ENCODE peak calls at places on chromosomes 4 and X, in seven cellular contexts. One of them, this sample, is unnamed.

GRCh38 chr4:86921608-86922252 is 13.1 kb upstream of the AFF1 start:
- DNase-seq in esophagus muscularis mucosa: no peak
- DNase-seq in breast epithelium: no peak
- DNase-seq in upper lobe of left lung: no peak
- DNase-seq in sigmoid colon: no peak
- DNase-seq in prostate gland: no peak
- DNase-seq in spleen: no peak
- DNase-seq in this sample: no peak

GRCh38 chr4:110196871-110197420 is 1.5 kb downstream of the ELOVL6 start:
- DNase-seq in sigmoid colon: peak
- DNase-seq in esophagus muscularis mucosa: no peak
- DNase-seq in prostate gland: peak
- DNase-seq in upper lobe of left lung: peak
- DNase-seq in breast epithelium: peak
- DNase-seq in spleen: no peak
- DNase-seq in this sample: peak

GRCh38 chrX:37594755-37595382 is 23.4 kb downstream of the LANCL3 start:
- DNase-seq in spleen: no peak
- DNase-seq in sigmoid colon: no peak
- DNase-seq in esophagus muscularis mucosa: no peak
- DNase-seq in breast epithelium: no peak
- DNase-seq in prostate gland: no peak
- DNase-seq in upper lobe of left lung: no peak
- DNase-seq in this sample: no peak

GRCh38 chr4:13547563-13548041 is 3.3 kb upstream of the NKX3-2 start:
- DNase-seq in upper lobe of left lung: no peak
- DNase-seq in sigmoid colon: peak
- DNase-seq in spleen: peak
- DNase-seq in prostate gland: no peak
- DNase-seq in breast epithelium: no peak
- DNase-seq in esophagus muscularis mucosa: no peak
- DNase-seq in this sample: no peak

GRCh38 chr4:91037951-91038350 is 910.8 kb downstream of the CCSER1 start:
- DNase-seq in esophagus muscularis mucosa: no peak
- DNase-seq in breast epithelium: no peak
- DNase-seq in prostate gland: peak
- DNase-seq in spleen: no peak
- DNase-seq in sigmoid colon: no peak
- DNase-seq in upper lobe of left lung: no peak
- DNase-seq in this sample: no peak

GRCh38 chrX:150017868-150018267 is 79.6 kb upstream of the EOLA2 start:
- DNase-seq in upper lobe of left lung: no peak
- DNase-seq in sigmoid colon: no peak
- DNase-seq in breast epithelium: no peak
- DNase-seq in prostate gland: no peak
- DNase-seq in spleen: no peak
- DNase-seq in esophagus muscularis mucosa: no peak
- DNase-seq in this sample: no peak

GRCh38 chrX:103791826-103792458 is 15.3 kb downstream of the PLP1 start:
- DNase-seq in spleen: no peak
- DNase-seq in esophagus muscularis mucosa: no peak
- DNase-seq in breast epithelium: no peak
- DNase-seq in sigmoid colon: no peak
- DNase-seq in prostate gland: no peak
- DNase-seq in upper lobe of left lung: no peak
- DNase-seq in this sample: no peak

GRCh38 chr4:5758741-5759140 is 47.7 kb downstream of the EVC start:
- DNase-seq in spleen: no peak
- DNase-seq in sigmoid colon: peak
- DNase-seq in esophagus muscularis mucosa: no peak
- DNase-seq in upper lobe of left lung: no peak
- DNase-seq in prostate gland: no peak
- DNase-seq in breast epithelium: no peak
- DNase-seq in this sample: no peak

GRCh38 chr4:182925298-182925738 is 8.1 kb upstream of the DCTD start:
- DNase-seq in prostate gland: no peak
- DNase-seq in spleen: peak
- DNase-seq in sigmoid colon: no peak
- DNase-seq in breast epithelium: no peak
- DNase-seq in upper lobe of left lung: peak
- DNase-seq in esophagus muscularis mucosa: no peak
- DNase-seq in this sample: no peak

GRCh38 chrX:37320541-37321203 is 28.5 kb upstream of the PRRG1 start:
- DNase-seq in spleen: no peak
- DNase-seq in esophagus muscularis mucosa: no peak
- DNase-seq in breast epithelium: no peak
- DNase-seq in prostate gland: no peak
- DNase-seq in sigmoid colon: no peak
- DNase-seq in upper lobe of left lung: no peak
- DNase-seq in this sample: no peak

GRCh38 chr4:8722556-8722955 is 130.0 kb downstream of the CPZ start:
- DNase-seq in esophagus muscularis mucosa: no peak
- DNase-seq in spleen: peak
- DNase-seq in breast epithelium: no peak
- DNase-seq in upper lobe of left lung: peak
- DNase-seq in prostate gland: no peak
- DNase-seq in sigmoid colon: no peak
- DNase-seq in this sample: no peak

GRCh38 chr4:77199701-77200100 is 42.7 kb downstream of the CCNG2 start:
- DNase-seq in prostate gland: no peak
- DNase-seq in breast epithelium: no peak
- DNase-seq in esophagus muscularis mucosa: no peak
- DNase-seq in sigmoid colon: no peak
- DNase-seq in spleen: no peak
- DNase-seq in upper lobe of left lung: no peak
- DNase-seq in this sample: no peak

GRCh38 chr4:77203380-77204197 is 46.6 kb downstream of the CCNG2 start:
- DNase-seq in esophagus muscularis mucosa: no peak
- DNase-seq in breast epithelium: no peak
- DNase-seq in spleen: no peak
- DNase-seq in upper lobe of left lung: peak
- DNase-seq in prostate gland: peak
- DNase-seq in sigmoid colon: peak
- DNase-seq in this sample: peak

GRCh38 chr4:77201343-77201742 is 44.3 kb downstream of the CCNG2 start:
- DNase-seq in esophagus muscularis mucosa: no peak
- DNase-seq in upper lobe of left lung: no peak
- DNase-seq in sigmoid colon: no peak
- DNase-seq in spleen: no peak
- DNase-seq in prostate gland: no peak
- DNase-seq in breast epithelium: no peak
- DNase-seq in this sample: no peak

GRCh38 chr4:77202491-77202890 is 45.5 kb downstream of the CCNG2 start:
- DNase-seq in esophagus muscularis mucosa: no peak
- DNase-seq in upper lobe of left lung: no peak
- DNase-seq in spleen: no peak
- DNase-seq in breast epithelium: no peak
- DNase-seq in prostate gland: no peak
- DNase-seq in sigmoid colon: no peak
- DNase-seq in this sample: no peak

GRCh38 chr4:77201857-77202256 is 44.9 kb downstream of the CCNG2 start:
- DNase-seq in spleen: no peak
- DNase-seq in prostate gland: no peak
- DNase-seq in sigmoid colon: no peak
- DNase-seq in breast epithelium: no peak
- DNase-seq in esophagus muscularis mucosa: no peak
- DNase-seq in upper lobe of left lung: no peak
- DNase-seq in this sample: no peak
- H3K4me3 ChIP-seq in spleen: no peak
- H3K4me3 ChIP-seq in prostate gland: no peak
- H3K4me3 ChIP-seq in sigmoid colon: no peak
- H3K4me3 ChIP-seq in breast epithelium: no peak
- H3K4me3 ChIP-seq in esophagus muscularis mucosa: no peak
- H3K4me3 ChIP-seq in upper lobe of left lung: no peak
- H3K4me3 ChIP-seq in this sample: no peak

DNA sequence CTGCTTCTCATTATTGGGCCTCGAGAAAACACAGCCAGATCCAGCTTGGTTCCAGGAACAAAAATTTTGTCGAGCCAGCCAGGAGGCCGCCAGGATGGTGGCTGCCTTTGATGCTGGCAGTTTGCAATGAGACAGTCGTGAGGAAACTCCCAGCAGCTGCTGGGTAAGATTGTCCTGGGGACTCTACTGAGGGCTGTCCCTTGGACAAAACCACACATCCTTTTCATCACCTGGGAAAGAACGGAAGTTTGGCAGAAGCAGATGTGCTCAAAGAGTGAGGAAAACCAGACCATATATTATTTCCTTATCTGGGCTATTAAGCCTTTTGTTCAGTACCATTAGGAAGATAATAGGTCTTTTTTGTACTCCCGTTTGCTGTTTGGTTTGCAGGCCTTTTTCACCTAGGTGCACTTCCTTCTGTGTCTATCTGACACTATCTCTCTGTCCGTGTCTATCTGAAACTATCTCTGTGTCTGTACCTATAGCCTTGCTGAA is 13.4 kb upstream of the PAPSS1 start:
- DNase-seq in sigmoid colon: no peak
- DNase-seq in prostate gland: no peak
- DNase-seq in breast epithelium: no peak
- DNase-seq in spleen: no peak
- DNase-seq in upper lobe of left lung: no peak
- DNase-seq in esophagus muscularis mucosa: no peak
- DNase-seq in this sample: no peak
- TF ChIP-seq POLR2AphosphoS5 in sigmoid colon: peak
- TF ChIP-seq POLR2AphosphoS5 in prostate gland: no peak
- TF ChIP-seq POLR2AphosphoS5 in breast epithelium: no peak
- TF ChIP-seq POLR2AphosphoS5 in spleen: no peak
- TF ChIP-seq POLR2AphosphoS5 in upper lobe of left lung: no peak
- TF ChIP-seq POLR2AphosphoS5 in esophagus muscularis mucosa: no peak
- TF ChIP-seq POLR2AphosphoS5 in this sample: no peak

GRCh38 chr4:38804654-38805295 is at the start of gene TLR1:
- DNase-seq in upper lobe of left lung: no peak
- DNase-seq in breast epithelium: no peak
- DNase-seq in spleen: no peak
- DNase-seq in sigmoid colon: no peak
- DNase-seq in prostate gland: no peak
- DNase-seq in esophagus muscularis mucosa: no peak
- DNase-seq in this sample: no peak
- H3K4me3 ChIP-seq in upper lobe of left lung: no peak
- H3K4me3 ChIP-seq in breast epithelium: peak
- H3K4me3 ChIP-seq in spleen: peak
- H3K4me3 ChIP-seq in sigmoid colon: peak
- H3K4me3 ChIP-seq in prostate gland: peak
- H3K4me3 ChIP-seq in esophagus muscularis mucosa: peak
- H3K4me3 ChIP-seq in this sample: peak

DNA sequence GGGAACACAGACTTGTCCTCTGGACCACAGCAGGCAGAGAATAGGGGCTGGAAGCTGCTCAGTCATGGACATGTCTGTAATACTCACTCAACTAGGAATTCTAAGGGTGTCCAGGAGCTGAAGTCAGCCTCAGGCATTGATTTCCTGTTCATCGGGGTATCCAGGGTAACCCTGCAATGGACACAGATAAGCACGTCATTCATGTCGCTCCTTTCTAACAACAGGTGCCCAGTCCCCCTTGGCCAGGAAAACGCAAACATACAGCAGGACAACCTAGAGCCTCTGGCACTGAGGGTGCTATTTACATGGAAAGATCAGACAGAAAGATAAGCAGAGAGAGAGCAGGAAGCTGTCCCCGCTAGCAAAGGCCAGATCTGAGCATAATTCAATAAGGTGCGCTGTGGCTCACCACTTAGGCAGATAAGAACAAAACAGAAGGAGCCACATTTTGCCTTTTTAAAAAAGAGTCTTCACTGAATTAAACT is 21.3 kb downstream of the QDPR start:
- DNase-seq in prostate gland: peak
- DNase-seq in sigmoid colon: no peak
- DNase-seq in upper lobe of left lung: no peak
- DNase-seq in esophagus muscularis mucosa: no peak
- DNase-seq in spleen: no peak
- DNase-seq in breast epithelium: no peak
- DNase-seq in this sample: no peak
- TF ChIP-seq POLR2AphosphoS5 in prostate gland: peak
- TF ChIP-seq POLR2AphosphoS5 in sigmoid colon: no peak
- TF ChIP-seq POLR2AphosphoS5 in upper lobe of left lung: no peak
- TF ChIP-seq POLR2AphosphoS5 in esophagus muscularis mucosa: no peak
- TF ChIP-seq POLR2AphosphoS5 in spleen: no peak
- TF ChIP-seq POLR2AphosphoS5 in breast epithelium: no peak
- TF ChIP-seq POLR2AphosphoS5 in this sample: no peak

DNA sequence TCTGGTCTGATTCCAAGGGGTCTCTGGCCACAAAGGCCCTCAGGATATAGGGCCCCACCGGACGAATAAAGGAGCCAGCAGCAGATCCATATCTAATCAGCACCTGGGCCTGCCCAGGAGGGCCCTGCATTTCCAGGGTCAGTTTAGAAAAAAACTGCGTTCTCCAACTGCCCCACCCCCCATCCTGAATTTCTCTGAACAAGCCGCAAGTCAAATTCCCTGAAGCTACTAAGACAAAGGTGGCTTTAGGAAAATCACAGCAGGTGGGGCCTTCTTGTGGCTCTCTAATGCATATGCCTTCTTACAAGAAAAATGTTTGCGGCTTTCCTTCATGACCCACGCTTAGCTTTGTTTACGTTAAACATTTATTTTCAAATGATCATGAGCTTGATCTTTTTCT is 76.6 kb downstream of the MBNL3 start:
- DNase-seq in esophagus muscularis mucosa: no peak
- DNase-seq in upper lobe of left lung: no peak
- DNase-seq in breast epithelium: no peak
- DNase-seq in spleen: no peak
- DNase-seq in prostate gland: no peak
- DNase-seq in sigmoid colon: no peak
- DNase-seq in this sample: no peak
- H3K4me3 ChIP-seq in esophagus muscularis mucosa: no peak
- H3K4me3 ChIP-seq in upper lobe of left lung: no peak
- H3K4me3 ChIP-seq in breast epithelium: no peak
- H3K4me3 ChIP-seq in spleen: no peak
- H3K4me3 ChIP-seq in prostate gland: no peak
- H3K4me3 ChIP-seq in sigmoid colon: no peak
- H3K4me3 ChIP-seq in this sample: no peak

GRCh38 chr4:174012135-174012923 is 271.1 kb downstream of the FBXO8 start:
- DNase-seq in spleen: no peak
- DNase-seq in prostate gland: no peak
- DNase-seq in upper lobe of left lung: no peak
- DNase-seq in breast epithelium: no peak
- DNase-seq in sigmoid colon: no peak
- DNase-seq in esophagus muscularis mucosa: no peak
- DNase-seq in this sample: no peak
- TF ChIP-seq POLR2AphosphoS5 in spleen: no peak
- TF ChIP-seq POLR2AphosphoS5 in prostate gland: no peak
- TF ChIP-seq POLR2AphosphoS5 in upper lobe of left lung: no peak
- TF ChIP-seq POLR2AphosphoS5 in breast epithelium: no peak
- TF ChIP-seq POLR2AphosphoS5 in sigmoid colon: no peak
- TF ChIP-seq POLR2AphosphoS5 in esophagus muscularis mucosa: no peak
- TF ChIP-seq POLR2AphosphoS5 in this sample: no peak

GRCh38 chrX:133415276-133416105 is at the start of gene GPC4:
- DNase-seq in prostate gland: peak
- DNase-seq in breast epithelium: no peak
- DNase-seq in esophagus muscularis mucosa: peak
- DNase-seq in spleen: peak
- DNase-seq in sigmoid colon: peak
- DNase-seq in upper lobe of left lung: peak
- DNase-seq in this sample: peak
- H3K4me3 ChIP-seq in prostate gland: peak
- H3K4me3 ChIP-seq in breast epithelium: peak
- H3K4me3 ChIP-seq in esophagus muscularis mucosa: peak
- H3K4me3 ChIP-seq in spleen: peak
- H3K4me3 ChIP-seq in sigmoid colon: peak
- H3K4me3 ChIP-seq in upper lobe of left lung: peak
- H3K4me3 ChIP-seq in this sample: peak